ENCODE peak calls at places on chromosomes 11 and 22, in six cellular contexts. I is neural progenitor cell, N is fibroblast of lung, R is mesendoderm, F is astrocyte, E is neuronal stem cell. S is an unnamed sample.

GRCh38 chr11:109264128-109264527 is 157.9 kb upstream of the C11orf87 start:
- DNase-seq in I (no peak), R (no peak), F (no peak), N (no peak), E (no peak), S (no peak)

GRCh38 chr11:79263001-79263400 is 177.8 kb downstream of the TENM4 start:
- DNase-seq in N (peak), R (peak), E (no peak), F (no peak), I (no peak), S (no peak)

GRCh38 chr11:67316882-67317364 is 13.6 kb downstream of the SSH3 start:
- DNase-seq in E (no peak), I (no peak), F (peak), N (peak), R (no peak), S (peak)

GRCh38 chr11:65058419-65059054 is at the start of gene NAALADL1:
- DNase-seq in F (no peak), N (no peak), I (no peak), R (no peak), E (no peak), S (no peak)

GRCh38 chr22:48857202-48857805 is 970.4 kb downstream of the BRD1 start:
- DNase-seq in I (no peak), E (no peak), R (no peak), N (no peak), F (no peak), S (no peak)

GRCh38 chr11:5550440-5551095 is 2.2 kb upstream of the OR52H1 start:
- DNase-seq in F (peak), E (no peak), N (peak), I (no peak), R (no peak), S (peak)

GRCh38 chr11:65436412-65437032 is 13.9 kb downstream of the NEAT1 start:
- DNase-seq in F (no peak), N (no peak), R (no peak), I (no peak), E (no peak), S (peak)

GRCh38 chr11:2578006-2578933 is 121.5 kb downstream of the KCNQ1OT1 start:
- DNase-seq in E (no peak), F (no peak), I (no peak), N (no peak), R (no peak), S (no peak)

GRCh38 chr11:119168471-119169271 is at the start of gene NLRX1:
- DNase-seq in N (peak), I (peak), R (peak), E (peak), F (peak), S (peak)

GRCh38 chr22:26289486-26290250 is 120.4 kb downstream of the SEZ6L start:
- DNase-seq in R (no peak), F (no peak), E (no peak), I (no peak), N (no peak), S (no peak)

GRCh38 chr11:86228967-86229330 is 15.6 kb upstream of the EED start:
- DNase-seq in N (no peak), R (no peak), F (no peak), I (no peak), E (no peak), S (no peak)

GRCh38 chr11:2376751-2377451 is at the start of gene CD81:
- DNase-seq in R (no peak), E (peak), F (no peak), N (no peak), I (peak), S (peak)

GRCh38 chr22:45242778-45243191 is 2.1 kb upstream of the KIAA0930 start:
- DNase-seq in R (peak), N (no peak), E (no peak), F (no peak), I (no peak), S (no peak)

GRCh38 chr11:86724137-86724536 is 51.7 kb upstream of the ME3 start:
- DNase-seq in R (no peak), I (no peak), F (no peak), N (no peak), E (no peak), S (no peak)

GRCh38 chr11:88231894-88232482 is 56.7 kb upstream of the RAB38 start:
- DNase-seq in F (peak), R (peak), N (peak), I (peak), E (peak), S (peak)

GRCh38 chr11:125073616-125074483 is 10.7 kb downstream of the SLC37A2 start:
- DNase-seq in N (no peak), E (no peak), I (no peak), R (no peak), F (no peak), S (no peak)

GRCh38 chr22:19105867-19106802 is 16.1 kb downstream of the DGCR2 start:
- DNase-seq in R (peak), E (no peak), I (peak), F (no peak), N (no peak), S (no peak)

GRCh38 chr11:116972692-116973091 is 125.5 kb downstream of the SIK3 start:
- DNase-seq in E (no peak), R (peak), I (peak), N (no peak), F (no peak), S (no peak)

GRCh38 chr11:126416542-126417090 is 61.1 kb downstream of the ST3GAL4 start:
- DNase-seq in E (peak), N (peak), I (peak), R (peak), F (peak), S (peak)

GRCh38 chr22:49263101-49263500 is 564.6 kb downstream of the BRD1 start:
- DNase-seq in E (no peak), I (no peak), F (no peak), N (no peak), R (no peak), S (no peak)

GRCh38 chr11:86737752-86738151 is 62.6 kb upstream of the PRSS23 start:
- DNase-seq in F (no peak), N (no peak), I (no peak), E (no peak), R (no peak), S (peak)

GRCh38 chr11:133576351-133576750 is 44.0 kb upstream of the OPCML start:
- DNase-seq in F (no peak), R (peak), I (peak), E (no peak), N (no peak), S (no peak)

GRCh38 chr11:105923814-105924213 is 98.2 kb downstream of the MSANTD4 start:
- DNase-seq in F (peak), R (no peak), E (no peak), I (no peak), N (peak), S (peak)

GRCh38 chr11:105918039-105918438 is 104.0 kb downstream of the MSANTD4 start:
- DNase-seq in N (no peak), E (no peak), F (no peak), I (no peak), R (no peak), S (no peak)

GRCh38 chr11:105923252-105923651 is 98.8 kb downstream of the MSANTD4 start:
- DNase-seq in I (no peak), R (no peak), F (no peak), E (no peak), N (no peak), S (peak)
- H3K4me2 ChIP-seq in I (no peak), R (no peak), F (peak), E (no peak), N (no peak), S (peak)

GRCh38 chr11:129251067-129251466 is 58.9 kb upstream of the ARHGAP32 start:
- DNase-seq in I (no peak), F (peak), E (no peak), R (no peak), N (peak), S (peak)

GRCh38 chr11:129249923-129250322 is 57.8 kb upstream of the ARHGAP32 start:
- DNase-seq in R (no peak), E (no peak), N (peak), F (peak), I (no peak), S (peak)

GRCh38 chr11:129248618-129249017 is 56.5 kb upstream of the ARHGAP32 start:
- DNase-seq in I (no peak), F (peak), R (no peak), E (no peak), N (peak), S (peak)

GRCh38 chr11:129247129-129247528 is 55.0 kb upstream of the ARHGAP32 start:
- DNase-seq in F (peak), E (no peak), I (no peak), N (peak), R (no peak), S (peak)

GRCh38 chr11:129249351-129249750 is 57.2 kb upstream of the ARHGAP32 start:
- DNase-seq in N (peak), R (no peak), E (no peak), I (no peak), F (peak), S (peak)
- H3K9ac ChIP-seq in N (no peak), R (no peak), E (no peak), I (no peak), F (peak), S (peak)

GRCh38 chr11:128469220-128469619 is 118.1 kb downstream of the ETS1 start:
- DNase-seq in N (no peak), F (no peak), I (no peak), R (no peak), E (no peak), S (no peak)
- H3K4me2 ChIP-seq in N (no peak), F (no peak), I (no peak), R (no peak), E (no peak), S (no peak)

GRCh38 chr11:12017243-12017678 is 8.8 kb upstream of the DKK3 start:
- DNase-seq in R (no peak), E (no peak), I (no peak), F (peak), N (peak), S (peak)
- H3K9ac ChIP-seq in R (no peak), E (no peak), I (no peak), F (peak), N (no peak), S (peak)

DNA sequence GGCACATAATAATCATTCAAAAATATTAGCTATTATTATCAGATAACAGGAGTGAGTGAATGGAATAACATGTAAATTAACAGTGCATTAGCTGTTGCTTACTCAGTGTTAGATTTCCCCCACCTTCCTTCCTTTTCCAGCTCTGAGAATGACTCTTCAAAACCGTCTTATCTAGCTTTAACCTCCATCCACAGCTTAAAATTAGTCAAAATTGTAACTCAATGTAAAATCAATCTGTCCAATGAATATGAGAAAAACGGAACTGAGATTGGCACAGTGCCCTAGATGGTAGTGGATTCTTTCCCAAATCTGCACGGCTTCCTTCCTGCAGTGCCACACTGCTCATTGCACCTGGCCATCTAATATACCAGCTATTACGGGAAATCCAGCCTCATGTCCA is 156.8 kb upstream of the BDNF start:
- DNase-seq in F (no peak), R (no peak), N (no peak), I (no peak), E (no peak), S (no peak)
- H3K4me2 ChIP-seq in F (no peak), R (no peak), N (no peak), I (no peak), E (no peak), S (no peak)

S was measured in GM23248.